ENCODE peak calls at places on chromosomes 11 and 22, in five cellular contexts. S is upper lobe of right lung, J is astrocyte of the spinal cord, X is NCI-H146, L is right cardiac atrium. A is an unnamed sample.

GRCh38 chr11:93959663-93960062 is 61.5 kb upstream of the HEPHL1 start:
- DNase-seq in S (no peak), J (no peak), X (no peak), L (no peak), A (no peak)

GRCh38 chr22:36452473-36453265 is 28.8 kb downstream of the TXN2 start:
- DNase-seq in S (no peak), J (no peak), X (no peak), L (peak; percentile 41), A (no peak)

GRCh38 chr22:31177420-31178162 is 17.6 kb downstream of the RNF185 start:
- DNase-seq in S (no peak), J (peak; percentile 87), X (no peak), L (no peak), A (no peak)

GRCh38 chr11:10996678-10997077 is 138.8 kb upstream of the ZBED5 start:
- DNase-seq in S (no peak), J (no peak), X (no peak), L (no peak), A (no peak)

GRCh38 chr11:95863486-95864140 is 60.3 kb downstream of the MTMR2 start:
- DNase-seq in S (no peak), J (peak; percentile 92), X (no peak), L (no peak), A (no peak)

GRCh38 chr22:40310081-40310770 is 36.1 kb upstream of the ADSL start:
- DNase-seq in S (no peak), J (peak; percentile 92), X (no peak), L (no peak), A (no peak)

GRCh38 chr11:93903989-93904388 is 53.6 kb upstream of the VSTM5 start:
- DNase-seq in S (no peak), J (no peak), X (peak; percentile 44), L (no peak), A (no peak)

GRCh38 chr11:10314199-10315072 is 9.6 kb downstream of the ADM start:
- DNase-seq in S (no peak), J (peak; percentile 67), X (no peak), L (no peak), A (peak; percentile 51)

GRCh38 chr11:117221775-117222517 is 9.9 kb downstream of the PCSK7 start:
- DNase-seq in S (no peak), J (peak; percentile 66), X (no peak), L (peak; percentile 88), A (peak; percentile 81)

GRCh38 chr22:48248901-48249455 is 1486.5 kb downstream of the TBC1D22A start:
- DNase-seq in S (no peak), J (no peak), X (no peak), L (no peak), A (no peak)

GRCh38 chr22:19062139-19062789 is 59.9 kb downstream of the DGCR2 start:
- DNase-seq in S (peak; percentile 46), J (no peak), X (no peak), L (no peak), A (no peak)

GRCh38 chr11:43687120-43687791 is 6.7 kb downstream of the HSD17B12 start:
- DNase-seq in S (peak; percentile 65), J (peak; percentile 19), X (no peak), L (peak; percentile 75), A (no peak)

GRCh38 chr22:29259253-29259899 is 8.4 kb downstream of the RHBDD3 start:
- DNase-seq in S (no peak), J (no peak), X (no peak), L (no peak), A (no peak)

GRCh38 chr11:79453617-79454016 is 12.8 kb upstream of the TENM4 start:
- DNase-seq in S (no peak), J (no peak), X (no peak), L (no peak), A (no peak)

GRCh38 chr11:69249641-69250502 is 44.1 kb upstream of the MYEOV start:
- DNase-seq in S (peak; percentile 85), J (peak; percentile 40), X (peak; percentile 29), L (no peak), A (no peak)

GRCh38 chr11:26841818-26842457 is 120.1 kb upstream of the SLC5A12 start:
- DNase-seq in S (no peak), J (peak; percentile 72), X (no peak), L (no peak), A (no peak)

GRCh38 chr11:75344186-75344585 is 7.3 kb downstream of the ARRB1 start:
- DNase-seq in S (no peak), J (no peak), X (no peak), L (peak; percentile 46), A (no peak)

GRCh38 chr11:111499483-111499882 is 12.7 kb downstream of the BTG4 start:
- DNase-seq in S (no peak), J (no peak), X (no peak), L (no peak), A (no peak)

GRCh38 chr11:47915407-47916137 is 64.8 kb upstream of the PTPRJ start:
- DNase-seq in S (no peak), J (no peak), X (peak; percentile 58), L (no peak), A (no peak)

GRCh38 chr11:9535189-9535781 is 38.2 kb upstream of the WEE1 start:
- DNase-seq in S (peak; percentile 90), J (no peak), X (peak; percentile 50), L (peak; percentile 90), A (peak; percentile 12)

GRCh38 chr22:36419177-36419911 is 31.6 kb upstream of the MYH9 start:
- DNase-seq in S (no peak), J (peak; percentile 46), X (peak; percentile 51), L (peak; percentile 62), A (no peak)

GRCh38 chr11:44430140-44430539 is 120.2 kb upstream of the ALX4 start:
- DNase-seq in S (no peak), J (no peak), X (no peak), L (no peak), A (no peak)

GRCh38 chr22:46103664-46104063 is 46.7 kb upstream of the PPARA start:
- DNase-seq in S (no peak), J (no peak), X (no peak), L (no peak), A (no peak)

GRCh38 chr11:63804259-63804658 is 9.0 kb upstream of the SPINDOC start:
- DNase-seq in S (no peak), J (no peak), X (no peak), L (no peak), A (no peak)

GRCh38 chr22:43128928-43129424 is 14.2 kb downstream of the MCAT start:
- DNase-seq in S (no peak), J (no peak), X (peak; percentile 88), L (no peak), A (peak; percentile 68)

GRCh38 chr11:71955898-71956456 is 27.1 kb downstream of the RNF121 start:
- DNase-seq in S (no peak), J (no peak), X (no peak), L (no peak), A (no peak)

GRCh38 chr11:76835928-76836612 is 24.6 kb upstream of the ACER3 start:
- DNase-seq in S (no peak), J (peak; percentile 58), X (no peak), L (peak; percentile 72), A (peak; percentile 92)

GRCh38 chr11:33376331-33377099 is 119.3 kb downstream of the HIPK3 start:
- DNase-seq in S (no peak), J (no peak), X (peak; percentile 8), L (peak; percentile 52), A (no peak)

GRCh38 chr11:36231300-36231699 is 57.9 kb downstream of the COMMD9 start:
- DNase-seq in S (no peak), J (peak; percentile 77), X (no peak), L (no peak), A (no peak)

GRCh38 chr11:131600591-131600990 is 230.2 kb downstream of the NTM start:
- DNase-seq in S (no peak), J (no peak), X (no peak), L (no peak), A (peak; percentile 33)